ENCODE peak calls at places on chromosomes 16 and 17, in seven cellular contexts. L is A549, X is PC-3, C is fibroblast of lung, J is HCT116, K is K562, S is GM23248. I is an unnamed sample.
A peak's percentile ranks its signal among the peaks of the same experiment; 100 is the strongest.

GRCh38 chr17:81400939-81401726 is 5.9 kb downstream of the BAHCC1 start:
- DNase-seq in L (no peak), X (no peak), C (peak; percentile 71), J (no peak), K (no peak), S (peak; percentile 47), I (no peak)

GRCh38 chr16:57262841-57263584 is 18.0 kb downstream of the ARL2BP start:
- DNase-seq in L (no peak), X (no peak), C (no peak), J (no peak), K (no peak), S (no peak), I (no peak)

GRCh38 chr16:72285324-72285723 is 113.4 kb upstream of the PMFBP1 start:
- DNase-seq in L (no peak), X (no peak), C (no peak), J (no peak), K (no peak), S (no peak), I (no peak)

GRCh38 chr17:74759243-74759801 is 10.9 kb downstream of the NHERF1 start:
- DNase-seq in L (no peak), X (no peak), C (no peak), J (no peak), K (no peak), S (no peak), I (no peak)

GRCh38 chr17:56707312-56708219 is 114.1 kb downstream of the NOG start:
- DNase-seq in L (no peak), X (no peak), C (peak; percentile 22), J (no peak), K (no peak), S (no peak), I (peak; percentile 43)

GRCh38 chr17:81280571-81280970 is 14.5 kb downstream of the SLC38A10 start:
- DNase-seq in L (no peak), X (no peak), C (no peak), J (no peak), K (no peak), S (no peak), I (no peak)

GRCh38 chr17:63573634-63574033 is 23.4 kb downstream of the DCAF7 start:
- DNase-seq in L (peak; percentile 54), X (peak; percentile 37), C (no peak), J (no peak), K (peak; percentile 37), S (peak; percentile 27), I (no peak)

GRCh38 chr16:1706386-1707192 is 594 bp downstream of the MAPK8IP3 start:
- DNase-seq in L (no peak), X (no peak), C (peak; percentile 32), J (no peak), K (peak; percentile 65), S (peak; percentile 73), I (peak; percentile 29)

GRCh38 chr16:59635674-59636073 is 901.6 kb upstream of the GOT2 start:
- DNase-seq in L (no peak), X (peak; percentile 44), C (no peak), J (no peak), K (no peak), S (peak; percentile 21), I (peak; percentile 79)

GRCh38 chr16:29809850-29810698 is 1.9 kb upstream of the PRRT2 start:
- DNase-seq in L (no peak), X (peak; percentile 17), C (no peak), J (no peak), K (no peak), S (peak; percentile 54), I (no peak)

GRCh38 chr16:81560979-81561657 is 116.5 kb downstream of the CMIP start:
- DNase-seq in L (no peak), X (peak; percentile 45), C (peak; percentile 33), J (no peak), K (no peak), S (peak; percentile 65), I (no peak)

GRCh38 chr16:20866161-20866772 is 33.9 kb downstream of the DCUN1D3 start:
- DNase-seq in L (peak; percentile 76), X (peak; percentile 70), C (peak; percentile 81), J (peak; percentile 78), K (peak; percentile 54), S (peak; percentile 91), I (peak; percentile 87)

GRCh38 chr17:80474231-80474932 is 2.0 kb downstream of the NPTX1 start:
- DNase-seq in L (peak; percentile 78), X (peak; percentile 83), C (peak; percentile 44), J (peak; percentile 58), K (peak; percentile 54), S (peak; percentile 51), I (no peak)

GRCh38 chr17:77160877-77161530 is 20.2 kb downstream of the SEC14L1 start:
- DNase-seq in L (no peak), X (no peak), C (no peak), J (no peak), K (no peak), S (peak; percentile 41), I (no peak)

GRCh38 chr17:44556854-44557606 is at the start of gene FZD2:
- DNase-seq in L (peak; percentile 99), X (peak; percentile 98), C (peak; percentile 99), J (peak; percentile 91), K (peak; percentile 95), S (peak; percentile 97), I (peak; percentile 97)

GRCh38 chr17:44556114-44556853 is 1.0 kb upstream of the FZD2 start:
- DNase-seq in L (peak; percentile 84), X (peak; percentile 68), C (peak; percentile 80), J (peak; percentile 19), K (peak; percentile 37), S (peak; percentile 58), I (no peak)

GRCh38 chr17:44552361-44552760 is 4.9 kb upstream of the FZD2 start:
- DNase-seq in L (no peak), X (no peak), C (peak; percentile 62), J (no peak), K (no peak), S (no peak), I (no peak)

GRCh38 chr17:44557653-44558285 is 485 bp downstream of the FZD2 start:
- DNase-seq in L (no peak), X (no peak), C (peak; percentile 73), J (no peak), K (no peak), S (peak; percentile 85), I (peak; percentile 69)

GRCh38 chr17:44555056-44555455 is 2.2 kb upstream of the FZD2 start:
- DNase-seq in L (no peak), X (no peak), C (no peak), J (no peak), K (no peak), S (no peak), I (no peak)
- H3K4me3 ChIP-seq in L (no peak overlapping the region), X (no peak overlapping the region), C (no peak overlapping the region), J (no peak overlapping the region), K (no peak overlapping the region), S (no peak overlapping the region), I (peak overlapping the region; percentile 12)

GRCh38 chr16:67183284-67183626 is 508 bp downstream of the MATCAP1 start:
- DNase-seq in L (no peak), X (no peak), C (no peak), J (no peak), K (no peak), S (no peak), I (no peak)
- H3K4me2 ChIP-seq in L (peak overlapping the region; percentile 76), X (peak overlapping the region; percentile 89), C (peak overlapping the region; percentile 82), J (peak overlapping the region; percentile 82), K (peak overlapping the region; percentile 99), S (peak overlapping the region; percentile 73), I (peak overlapping the region; percentile 91)

GRCh38 chr17:51034800-51035199 is 85.9 kb downstream of the SPAG9 start:
- DNase-seq in L (no peak), X (no peak), C (no peak), J (no peak), K (no peak), S (no peak), I (no peak)
- H3K27ac ChIP-seq in L (no peak overlapping the region), X (no peak overlapping the region), C (no peak overlapping the region), J (no peak overlapping the region), K (no peak overlapping the region), S (peak overlapping the region; percentile 80), I (no peak overlapping the region)

DNA sequence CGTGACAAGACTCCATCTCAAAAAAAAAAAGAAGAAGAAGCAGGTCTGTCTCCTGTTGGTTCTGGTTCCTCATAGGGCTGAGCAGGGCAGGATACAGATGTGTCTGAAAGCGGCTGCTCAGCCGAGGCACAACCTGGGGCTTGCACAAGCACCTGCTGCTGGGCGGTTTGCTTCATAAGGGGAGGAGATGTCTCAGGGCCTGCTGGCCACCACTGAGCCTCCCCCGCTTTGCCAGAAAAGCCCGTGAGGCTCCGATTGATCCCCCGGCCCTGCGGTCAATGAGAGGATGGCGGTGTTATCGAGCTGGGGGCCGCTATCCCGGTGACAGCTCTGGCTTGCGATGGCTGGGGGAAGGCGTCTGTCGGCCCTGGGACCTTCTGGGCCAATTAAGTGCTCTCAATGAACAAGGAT is 162.0 kb downstream of the SDK2 start:
- DNase-seq in L (no peak), X (no peak), C (no peak), J (no peak), K (no peak), S (no peak), I (no peak)
- H3K4me3 ChIP-seq in L (no peak overlapping the region), X (no peak overlapping the region), C (no peak overlapping the region), J (no peak overlapping the region), K (no peak overlapping the region), S (no peak overlapping the region), I (no peak overlapping the region)

GRCh38 chr17:60902399-60902798 is 224.7 kb downstream of the BCAS3 start:
- DNase-seq in L (no peak), X (no peak), C (peak; percentile 41), J (no peak), K (no peak), S (no peak), I (peak; percentile 59)
- H3K4me2 ChIP-seq in L (no peak overlapping the region), X (peak overlapping the region; percentile 65), C (peak overlapping the region; percentile 86), J (no peak overlapping the region), K (no peak overlapping the region), S (no peak overlapping the region), I (peak overlapping the region; percentile 57)

DNA sequence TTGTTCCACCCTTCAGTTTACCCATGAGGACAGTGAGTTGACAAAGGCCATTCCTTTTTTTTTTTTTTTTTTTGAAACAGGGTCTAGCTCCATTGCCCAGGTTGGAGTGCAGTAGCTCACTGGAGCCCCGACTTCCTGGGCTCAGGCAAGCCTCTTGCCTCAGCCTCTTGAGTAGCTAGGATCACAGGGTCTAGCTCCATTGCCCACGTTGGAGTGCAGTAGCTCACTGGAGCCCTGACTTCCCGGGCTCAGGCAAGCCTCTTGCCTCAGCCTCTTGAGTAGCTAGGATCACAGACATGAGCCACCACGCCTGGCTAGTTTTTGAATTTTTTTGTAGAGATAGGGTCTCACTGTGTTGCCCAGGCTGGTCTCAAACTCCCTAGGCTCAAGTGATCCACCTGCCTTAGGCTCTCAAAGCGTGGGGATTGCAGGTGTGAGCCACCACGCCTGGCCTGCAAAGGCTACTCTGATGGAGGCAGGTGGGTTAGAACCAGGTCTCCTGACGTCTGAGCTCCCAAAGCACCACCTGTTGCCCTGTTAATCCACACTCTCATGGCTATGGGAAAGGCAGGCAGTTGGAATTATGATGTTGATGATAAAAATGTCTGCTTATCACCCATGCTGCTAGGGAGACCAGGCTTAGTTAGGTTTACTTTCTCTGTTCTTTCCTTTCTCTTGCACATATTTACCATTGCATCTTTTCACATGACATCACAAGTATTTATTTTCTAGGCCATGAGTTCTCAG is 65.2 kb downstream of the KSR1 start:
- DNase-seq in L (no peak), X (no peak), C (no peak), J (no peak), K (no peak), S (no peak), I (no peak)
- H3K27ac ChIP-seq in L (no peak overlapping the region), X (no peak overlapping the region), C (no peak overlapping the region), J (no peak overlapping the region), K (no peak overlapping the region), S (no peak overlapping the region), I (no peak overlapping the region)